ENCODE peak calls at places on chromosomes 13 and 19, in five cellular contexts. K, S, U, Y and J are unnamed samples.
A peak's percentile ranks its signal among the peaks of the same experiment; 100 is the strongest.

GRCh38 chr19:41565384-41565730 is 10.6 kb upstream of the CEACAM21 start:
- DNase-seq in K (no peak), S (no peak), U (no peak), Y (no peak), J (no peak)

GRCh38 chr13:98972627-98973026 is 5.2 kb downstream of the DOCK9 start:
- DNase-seq in K (no peak), S (no peak), U (no peak), Y (no peak), J (no peak)

GRCh38 chr19:47157455-47158321 is 27.1 kb downstream of the SAE1 start:
- DNase-seq in K (peak; percentile 23), S (peak; percentile 51), U (peak; percentile 45), Y (no peak), J (peak; percentile 60)

GRCh38 chr19:38395381-38396127 is 7.1 kb downstream of the SPRED3 start:
- DNase-seq in K (no peak), S (no peak), U (no peak), Y (no peak), J (peak; percentile 54)

GRCh38 chr13:27860743-27861142 is 59.1 kb upstream of the PDX1 start:
- DNase-seq in K (no peak), S (no peak), U (no peak), Y (no peak), J (no peak)

GRCh38 chr13:35916186-35916585 is 215.0 kb downstream of the DCLK1 start:
- DNase-seq in K (no peak), S (no peak), U (no peak), Y (no peak), J (no peak)

GRCh38 chr13:44197791-44198770 is 175.5 kb upstream of the SERP2 start:
- DNase-seq in K (no peak), S (peak; percentile 43), U (no peak), Y (no peak), J (peak; percentile 68)

GRCh38 chr13:34156841-34157365 is 339.0 kb downstream of the RFC3 start:
- DNase-seq in K (peak; percentile 94), S (peak; percentile 83), U (peak; percentile 22), Y (peak; percentile 89), J (peak; percentile 77)

DNA sequence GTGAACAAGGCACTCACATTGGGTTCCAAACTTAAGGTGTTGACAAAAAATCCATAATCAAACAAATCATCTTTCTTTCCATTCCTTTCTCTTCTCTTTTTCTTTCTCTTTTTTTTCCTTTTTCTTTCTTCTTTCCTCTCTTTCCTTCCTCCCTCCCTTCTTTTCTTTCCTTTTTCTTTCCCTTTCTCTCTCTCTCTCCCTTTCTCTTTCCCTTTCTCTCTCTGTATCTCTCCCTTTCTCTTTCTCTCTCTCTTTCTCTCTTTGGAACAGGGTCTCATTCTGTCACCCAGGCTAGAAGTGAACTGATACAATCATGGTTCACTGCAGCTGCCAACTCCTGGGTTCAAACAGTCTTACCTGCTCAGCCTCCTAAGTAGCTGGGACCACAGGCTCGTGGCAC is 12.5 kb downstream of the C19orf18 start:
- DNase-seq in K (no peak), S (no peak), U (no peak), Y (no peak), J (no peak)
- TF ChIP-seq CTCF in K (no peak), S (no peak), U (no peak), Y (no peak), J (no peak)

DNA sequence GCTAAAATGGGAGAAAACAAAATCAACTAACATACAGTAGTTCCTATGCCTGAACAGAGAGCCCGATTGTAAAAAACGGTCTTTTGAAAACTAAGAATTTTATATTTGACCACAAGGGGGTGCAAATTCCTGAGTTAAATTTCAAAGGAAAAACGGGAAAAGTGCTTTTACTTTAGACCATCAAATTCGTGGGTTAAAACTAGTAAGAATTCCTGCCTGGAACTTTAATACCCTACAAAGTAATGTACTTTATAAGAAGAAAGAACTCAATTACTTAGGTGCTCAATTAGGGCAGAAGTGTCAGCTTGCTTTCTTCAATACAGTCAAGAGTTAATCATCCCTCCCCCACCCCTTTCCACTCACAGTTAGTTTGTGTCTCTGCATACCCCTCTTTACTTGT is 69.8 kb downstream of the KCNRG start:
- DNase-seq in K (no peak), S (peak; percentile 71), U (no peak), Y (no peak), J (no peak)
- TF ChIP-seq CTCF in K (peak; percentile 64), S (peak; percentile 43), U (peak; percentile 69), Y (peak; percentile 50), J (peak; percentile 81)

GRCh38 chr19:58330458-58330857 is 3.7 kb downstream of the ZSCAN22 start:
- DNase-seq in K (no peak), S (peak; percentile 83), U (no peak), Y (no peak), J (no peak)

GRCh38 chr19:58326501-58326913 is 287 bp upstream of the ZSCAN22 start:
- DNase-seq in K (no peak), S (no peak), U (no peak), Y (no peak), J (no peak)

GRCh38 chr19:58326914-58327726 is at the start of gene ZSCAN22:
- DNase-seq in K (peak; percentile 96), S (peak; percentile 97), U (peak; percentile 98), Y (peak; percentile 98), J (peak; percentile 97)

GRCh38 chr19:58325623-58326022 is 1.2 kb upstream of the ZSCAN22 start:
- DNase-seq in K (no peak), S (no peak), U (no peak), Y (no peak), J (peak; percentile 30)

GRCh38 chr19:58328999-58329398 is 2.2 kb downstream of the ZSCAN22 start:
- DNase-seq in K (no peak), S (no peak), U (no peak), Y (no peak), J (peak; percentile 61)
- TF ChIP-seq CTCF in K (no peak), S (no peak), U (no peak), Y (no peak), J (no peak)

DNA sequence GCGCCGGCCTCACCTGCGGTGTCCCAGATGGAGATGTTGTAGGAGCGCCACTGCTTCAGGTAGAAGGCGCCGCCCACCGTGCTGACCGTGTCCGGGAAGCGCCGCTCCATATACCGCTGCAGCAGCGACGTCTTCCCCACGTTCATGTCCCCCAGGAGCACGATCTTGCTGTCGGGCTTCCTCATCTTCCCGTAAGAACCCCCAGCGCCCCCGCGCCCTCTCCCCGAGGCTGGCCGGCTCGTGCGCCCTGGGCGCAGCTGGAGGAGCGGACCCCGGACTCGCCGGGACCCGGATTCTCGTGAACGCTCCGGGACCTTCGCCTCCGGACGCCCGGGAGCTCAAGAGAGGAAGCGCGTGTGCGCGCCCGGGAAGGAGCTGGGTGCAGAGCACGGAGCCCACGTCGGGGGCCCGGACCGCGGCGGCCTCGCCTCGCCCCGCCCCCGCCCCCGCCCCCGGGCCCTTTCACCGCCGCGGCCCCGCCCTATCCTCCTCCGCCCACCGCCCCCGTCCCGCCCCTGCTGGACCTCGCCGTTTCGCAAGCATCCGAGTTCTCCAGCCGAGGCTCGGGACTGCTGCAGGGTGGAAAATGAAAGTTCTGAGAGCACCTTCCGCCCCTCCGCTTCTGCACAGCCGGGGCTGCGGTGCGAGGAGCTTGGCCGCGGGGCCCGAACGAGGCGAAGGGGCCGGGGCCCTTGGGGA is at the start of gene RAB20:
- DNase-seq in K (peak; percentile 91), S (peak; percentile 86), U (peak; percentile 91), Y (peak; percentile 93), J (peak; percentile 69)
- TF ChIP-seq CTCF in K (no peak), S (no peak), U (no peak), Y (no peak), J (no peak)